ENCODE peak calls at places on chromosome 21, in six cellular contexts. L is putamen, Q is RCC 7860, B is AG08396, G is activated T-cell treated with anti-CD3 and anti-CD28 coated beads for 24 hours, U is RWPE1. A is an unnamed sample.

GRCh38 chr21:17858764-17859163 is 39.6 kb upstream of the C21orf91 start:
- DNase-seq in L (peak), U (no peak), Q (no peak), B (no peak), G (no peak), A (no peak)

GRCh38 chr21:45286671-45287437 is 841 bp downstream of the POFUT2 start:
- DNase-seq in U (no peak), L (no peak), B (peak), G (no peak), Q (no peak), A (no peak)

GRCh38 chr21:14741237-14741636 is 195.1 kb upstream of the SAMSN1 start:
- DNase-seq in G (no peak), L (no peak), Q (no peak), U (peak), B (no peak), A (no peak)

GRCh38 chr21:29904359-29905282 is 35.2 kb downstream of the GRIK1 start:
- DNase-seq in U (peak), B (no peak), Q (no peak), G (no peak), L (no peak), A (no peak)

GRCh38 chr21:39645331-39645730 is 32.6 kb downstream of the B3GALT5 start:
- DNase-seq in B (no peak), L (no peak), G (no peak), Q (no peak), U (no peak), A (no peak)

GRCh38 chr21:31531967-31532366 is 127.5 kb upstream of the SOD1 start:
- DNase-seq in G (no peak), Q (no peak), L (no peak), U (no peak), B (no peak), A (no peak)

GRCh38 chr21:39153373-39153772 is 29.9 kb downstream of the PSMG1 start:
- DNase-seq in U (peak), G (no peak), Q (no peak), B (peak), L (no peak), A (no peak)

GRCh38 chr21:42406201-42406601 is 2.5 kb downstream of the UBASH3A start:
- DNase-seq in Q (no peak), B (no peak), G (no peak), U (no peak), L (no peak), A (no peak)

GRCh38 chr21:40386301-40386911 is 460.6 kb downstream of the DSCAM start:
- DNase-seq in G (peak), L (no peak), B (peak), U (peak), Q (no peak), A (no peak)

GRCh38 chr21:30194701-30195299 is 21.1 kb downstream of the CLDN8 start:
- DNase-seq in B (no peak), L (peak), Q (peak), U (peak), G (no peak), A (no peak)

GRCh38 chr21:38609580-38609979 is 111.3 kb upstream of the ERG start:
- DNase-seq in L (no peak), B (no peak), G (no peak), Q (no peak), U (no peak), A (no peak)

GRCh38 chr21:36478207-36478701 is 1.7 kb downstream of the CLDN14 start:
- DNase-seq in G (peak), Q (peak), B (peak), U (peak), L (no peak), A (no peak)

GRCh38 chr21:46477765-46478164 is 19.1 kb downstream of the DIP2A start:
- DNase-seq in L (no peak), B (no peak), Q (no peak), G (no peak), U (peak), A (no peak)

GRCh38 chr21:45467221-45467779 is 62.3 kb downstream of the COL18A1 start:
- DNase-seq in Q (no peak), B (no peak), G (no peak), U (peak), L (no peak), A (no peak)

GRCh38 chr21:41086551-41086950 is 81.4 kb upstream of the BACE2 start:
- DNase-seq in B (no peak), Q (no peak), L (no peak), U (no peak), G (no peak), A (no peak)

GRCh38 chr21:43975469-43976098 is 36.5 kb upstream of the TRAPPC10 start:
- DNase-seq in G (peak), Q (peak), U (peak), B (peak), L (peak), A (peak)

GRCh38 chr21:29418813-29419212 is 120.1 kb downstream of the BACH1 start:
- DNase-seq in B (no peak), Q (no peak), L (no peak), U (no peak), G (no peak), A (no peak)

GRCh38 chr21:44846485-44847260 is 26.8 kb downstream of the PTTG1IP start:
- DNase-seq in B (peak), L (no peak), Q (no peak), U (peak), G (peak), A (no peak)

GRCh38 chr21:46564391-46564790 is 40.5 kb downstream of the S100B start:
- DNase-seq in B (no peak), Q (no peak), G (no peak), U (no peak), L (no peak), A (no peak)

GRCh38 chr21:42411891-42412635 is 8.4 kb downstream of the UBASH3A start:
- DNase-seq in Q (no peak), U (no peak), L (no peak), B (no peak), G (no peak), A (no peak)

GRCh38 chr21:37463083-37463780 is 96.7 kb downstream of the DYRK1A start:
- DNase-seq in G (no peak), Q (peak), B (peak), U (peak), L (no peak), A (no peak)

GRCh38 chr21:28943631-28944030 is 49.0 kb downstream of the LTN1 start:
- DNase-seq in G (no peak), U (no peak), L (no peak), B (no peak), Q (peak), A (no peak)

GRCh38 chr21:45460011-45460565 is 55.1 kb downstream of the COL18A1 start:
- DNase-seq in U (no peak), Q (no peak), G (no peak), B (no peak), L (no peak), A (no peak)

GRCh38 chr21:38917045-38917774 is 111.5 kb downstream of the ETS2 start:
- DNase-seq in Q (no peak), B (no peak), L (no peak), G (no peak), U (no peak), A (no peak)

GRCh38 chr21:42101246-42101645 is 30.1 kb downstream of the UMODL1 start:
- DNase-seq in L (no peak), B (no peak), Q (no peak), G (no peak), U (no peak), A (no peak)

GRCh38 chr21:29441651-29442050 is 142.9 kb downstream of the BACH1 start:
- DNase-seq in B (no peak), G (no peak), Q (no peak), U (no peak), L (no peak), A (no peak)

GRCh38 chr21:15159382-15160020 is 94.7 kb upstream of the NRIP1 start:
- DNase-seq in U (no peak), Q (no peak), L (no peak), B (no peak), G (no peak), A (no peak)

GRCh38 chr21:38858429-38859205 is 52.9 kb downstream of the ETS2 start:
- DNase-seq in L (no peak), U (no peak), Q (no peak), G (no peak), B (no peak), A (no peak)

A was measured in nucleus accumbens.